ENCODE peak calls at places on chromosomes 7 and 10, in seven cellular contexts. F is AML-193, N is left kidney, T is DMS79, P is NCI-H748 treated with DMSO at 0.1 percent for 48 hours, W is ovary, Z is GM04504. M is an unnamed sample.
A peak's percentile ranks its signal among the peaks of the same experiment; 100 is the strongest.

GRCh38 chr10:75404335-75405200 is 3.0 kb upstream of the ZNF503 start:
- DNase-seq in T (peak; percentile 10), P (peak; percentile 36), W (peak; percentile 78), F (no peak), N (peak; percentile 86), Z (no peak), M (no peak)

GRCh38 chr7:64516451-64516850 is 46.4 kb downstream of the ZNF680 start:
- DNase-seq in Z (no peak), P (no peak), N (no peak), T (no peak), F (no peak), W (no peak), M (peak; percentile 57)

GRCh38 chr10:27743736-27744477 is 1.7 kb downstream of the MKX start:
- DNase-seq in P (no peak), W (no peak), F (no peak), T (no peak), Z (no peak), N (peak; percentile 40), M (peak; percentile 17)

GRCh38 chr7:17601921-17602320 is 303.5 kb downstream of the AHR start:
- DNase-seq in F (no peak), N (no peak), T (no peak), W (no peak), P (no peak), Z (no peak), M (no peak)

GRCh38 chr7:130932088-130932487 is 198.1 kb upstream of the KLF14 start:
- DNase-seq in P (no peak), F (no peak), W (no peak), N (no peak), Z (no peak), T (no peak), M (no peak)

GRCh38 chr10:99976886-99977391 is 32.8 kb downstream of the DNMBP start:
- DNase-seq in F (no peak), N (no peak), Z (peak; percentile 84), T (no peak), W (no peak), P (no peak), M (peak; percentile 65)

GRCh38 chr7:4604456-4604940 is 77.6 kb upstream of the FOXK1 start:
- DNase-seq in P (no peak), F (no peak), T (no peak), N (no peak), Z (no peak), W (no peak), M (no peak)

GRCh38 chr7:157864911-157865310 is 528.1 kb downstream of the DNAJB6 start:
- DNase-seq in F (no peak), W (no peak), Z (no peak), T (no peak), P (no peak), N (no peak), M (no peak)

GRCh38 chr7:16978358-16979244 is 96.8 kb upstream of the AGR3 start:
- DNase-seq in F (no peak), T (no peak), P (no peak), N (peak; percentile 4), W (no peak), Z (no peak), M (peak; percentile 34)

GRCh38 chr10:63812491-63812890 is 291.3 kb downstream of the REEP3 start:
- DNase-seq in Z (no peak), N (no peak), P (no peak), F (no peak), W (no peak), T (no peak), M (no peak)

GRCh38 chr7:77866791-77867190 is 68.2 kb downstream of the PHTF2 start:
- DNase-seq in W (no peak), P (no peak), F (peak; percentile 57), T (no peak), Z (peak; percentile 22), N (no peak), M (no peak)

GRCh38 chr7:158275711-158276413 is 311.8 kb downstream of the PTPRN2 start:
- DNase-seq in T (no peak), N (no peak), P (no peak), F (no peak), Z (no peak), W (no peak), M (no peak)

GRCh38 chr7:100793806-100794660 is 33.3 kb downstream of the EPHB4 start:
- DNase-seq in F (no peak), W (no peak), N (no peak), Z (no peak), P (no peak), T (no peak), M (no peak)

GRCh38 chr7:727104-727805 is at the start of gene PRKAR1B:
- DNase-seq in Z (no peak), P (no peak), N (peak; percentile 37), W (peak; percentile 36), F (no peak), T (no peak), M (peak; percentile 36)

GRCh38 chr10:105540381-105540780 is 899.3 kb downstream of the SORCS3 start:
- DNase-seq in N (no peak), P (no peak), F (no peak), T (no peak), W (no peak), Z (no peak), M (no peak)

GRCh38 chr10:100485841-100486495 is 23.2 kb downstream of the WNT8B start:
- DNase-seq in Z (no peak), N (peak; percentile 19), P (no peak), W (no peak), T (no peak), F (no peak), M (no peak)

GRCh38 chr10:86770412-86770960 is 14.1 kb downstream of the BMPR1A start:
- DNase-seq in P (no peak), Z (no peak), T (no peak), W (no peak), F (no peak), N (no peak), M (no peak)

GRCh38 chr7:25781704-25782103 is 370.3 kb upstream of the NFE2L3 start:
- DNase-seq in Z (no peak), F (no peak), T (no peak), W (no peak), N (no peak), P (no peak), M (no peak)

GRCh38 chr10:27155073-27155754 is at the start of gene MASTL:
- DNase-seq in T (peak; percentile 48), F (peak; percentile 77), N (peak; percentile 97), W (peak; percentile 95), P (peak; percentile 36), Z (peak; percentile 83), M (peak; percentile 93)

GRCh38 chr7:2808891-2809660 is 35.0 kb downstream of the GNA12 start:
- DNase-seq in T (no peak), F (no peak), P (no peak), W (peak; percentile 29), N (no peak), Z (no peak), M (no peak)

GRCh38 chr7:88927-89921 is 103.1 kb upstream of the FAM20C start:
- DNase-seq in N (no peak), F (peak; percentile 31), W (peak; percentile 59), Z (peak; percentile 81), P (no peak), T (no peak), M (peak; percentile 99)

GRCh38 chr7:116672596-116673503 is 854 bp downstream of the MET start:
- DNase-seq in Z (no peak), W (peak; percentile 17), P (peak; percentile 18), N (peak; percentile 61), T (peak; percentile 11), F (no peak), M (peak; percentile 63)

GRCh38 chr10:28891058-28891713 is 213.9 kb downstream of the BAMBI start:
- DNase-seq in Z (no peak), P (no peak), W (no peak), N (no peak), F (no peak), T (no peak), M (peak; percentile 75)

GRCh38 chr10:53536322-53536721 is 763.7 kb upstream of the MBL2 start:
- DNase-seq in N (no peak), F (no peak), Z (no peak), P (no peak), W (no peak), T (no peak), M (no peak)

GRCh38 chr10:69215405-69216176 is 4.5 kb upstream of the HKDC1 start:
- DNase-seq in F (peak; percentile 11), N (peak; percentile 22), W (no peak), P (no peak), Z (no peak), T (no peak), M (no peak)

GRCh38 chr10:127715782-127716378 is 21.1 kb upstream of the FOXI2 start:
- DNase-seq in F (peak; percentile 8), W (no peak), P (peak; percentile 23), Z (no peak), N (peak; percentile 67), T (peak; percentile 1), M (peak; percentile 35)

GRCh38 chr10:121526040-121526790 is 72.0 kb downstream of the FGFR2 start:
- DNase-seq in T (no peak), W (no peak), N (peak; percentile 72), F (no peak), P (no peak), Z (no peak), M (no peak)

GRCh38 chr7:30937426-30937825 is 25.8 kb downstream of the AQP1 start:
- DNase-seq in N (no peak), P (no peak), Z (no peak), T (no peak), W (no peak), F (no peak), M (no peak)

GRCh38 chr10:91389636-91390512 is 20.3 kb upstream of the HECTD2 start:
- DNase-seq in T (no peak), P (peak; percentile 58), Z (no peak), W (no peak), F (peak; percentile 66), N (peak; percentile 79), M (peak; percentile 70)

GRCh38 chr7:8065356-8065813 is 96.8 kb downstream of the GLCCI1 start:
- DNase-seq in N (no peak), W (no peak), Z (peak; percentile 36), P (no peak), T (no peak), F (no peak), M (peak; percentile 48)

GRCh38 chr7:39375047-39375873 is 190.9 kb upstream of the YAE1 start:
- DNase-seq in F (no peak), N (no peak), Z (no peak), P (no peak), T (no peak), W (no peak), M (no peak)

GRCh38 chr7:75688200-75689136 is 50.3 kb downstream of the HIP1 start:
- DNase-seq in N (peak; percentile 90), T (peak; percentile 22), W (peak; percentile 30), P (peak; percentile 13), F (no peak), Z (no peak), M (peak; percentile 99)

GRCh38 chr7:129646369-129647021 is 35.0 kb downstream of the NRF1 start:
- DNase-seq in F (no peak), Z (no peak), W (no peak), T (peak; percentile 2), N (peak; percentile 36), P (no peak), M (peak; percentile 24)